ENCODE peak calls at places on chromosome 7, in eight cellular contexts. One of them, this sample, is unnamed.

GRCh38 chr7:45108863-45109262 is 2.6 kb downstream of the TBRG4 start:
- DNase-seq in pulmonary artery endothelial cell: no peak
- DNase-seq in NCI-H82: no peak
- DNase-seq in NCI-H2107: no peak
- DNase-seq in NCI-H1092 treated with DMSO at 0.1 percent for 48 hours: no peak
- DNase-seq in cardiac fibroblast: no peak
- DNase-seq in pancreas: no peak
- DNase-seq in KG1: no peak
- DNase-seq in this sample: no peak

GRCh38 chr7:31688347-31688746 is 1.3 kb downstream of the PPP1R17 start:
- DNase-seq in pancreas: no peak
- DNase-seq in NCI-H1092 treated with DMSO at 0.1 percent for 48 hours: no peak
- DNase-seq in NCI-H2107: no peak
- DNase-seq in cardiac fibroblast: no peak
- DNase-seq in NCI-H82: no peak
- DNase-seq in pulmonary artery endothelial cell: no peak
- DNase-seq in KG1: no peak
- DNase-seq in this sample: no peak

GRCh38 chr7:122588621-122589020 is 110.3 kb downstream of the RNF133 start:
- DNase-seq in NCI-H1092 treated with DMSO at 0.1 percent for 48 hours: no peak
- DNase-seq in cardiac fibroblast: no peak
- DNase-seq in pancreas: no peak
- DNase-seq in NCI-H82: no peak
- DNase-seq in pulmonary artery endothelial cell: no peak
- DNase-seq in NCI-H2107: no peak
- DNase-seq in KG1: no peak
- DNase-seq in this sample: no peak

GRCh38 chr7:127886248-127886647 is 145.0 kb downstream of the LRRC4 start:
- DNase-seq in pancreas: no peak
- DNase-seq in cardiac fibroblast: peak
- DNase-seq in NCI-H2107: no peak
- DNase-seq in NCI-H82: peak
- DNase-seq in NCI-H1092 treated with DMSO at 0.1 percent for 48 hours: no peak
- DNase-seq in KG1: no peak
- DNase-seq in pulmonary artery endothelial cell: no peak
- DNase-seq in this sample: no peak

GRCh38 chr7:3950249-3950648 is 649.2 kb downstream of the SDK1 start:
- DNase-seq in KG1: no peak
- DNase-seq in cardiac fibroblast: no peak
- DNase-seq in pancreas: no peak
- DNase-seq in pulmonary artery endothelial cell: no peak
- DNase-seq in NCI-H2107: no peak
- DNase-seq in NCI-H82: no peak
- DNase-seq in NCI-H1092 treated with DMSO at 0.1 percent for 48 hours: no peak
- DNase-seq in this sample: no peak

GRCh38 chr7:112140600-112140999 is 65.6 kb downstream of the DOCK4 start:
- DNase-seq in NCI-H1092 treated with DMSO at 0.1 percent for 48 hours: no peak
- DNase-seq in pulmonary artery endothelial cell: no peak
- DNase-seq in cardiac fibroblast: no peak
- DNase-seq in NCI-H82: peak
- DNase-seq in pancreas: no peak
- DNase-seq in KG1: no peak
- DNase-seq in NCI-H2107: no peak
- DNase-seq in this sample: no peak

GRCh38 chr7:30068117-30068516 is 39.9 kb downstream of the PLEKHA8 start:
- DNase-seq in pancreas: no peak
- DNase-seq in NCI-H2107: no peak
- DNase-seq in cardiac fibroblast: peak
- DNase-seq in pulmonary artery endothelial cell: no peak
- DNase-seq in NCI-H1092 treated with DMSO at 0.1 percent for 48 hours: no peak
- DNase-seq in KG1: no peak
- DNase-seq in NCI-H82: no peak
- DNase-seq in this sample: no peak

GRCh38 chr7:4650471-4651047 is 31.5 kb upstream of the FOXK1 start:
- DNase-seq in cardiac fibroblast: peak
- DNase-seq in NCI-H2107: no peak
- DNase-seq in pancreas: no peak
- DNase-seq in pulmonary artery endothelial cell: no peak
- DNase-seq in NCI-H1092 treated with DMSO at 0.1 percent for 48 hours: peak
- DNase-seq in NCI-H82: peak
- DNase-seq in KG1: no peak
- DNase-seq in this sample: peak

GRCh38 chr7:67692425-67692824 is 695.8 kb downstream of the TYW1 start:
- DNase-seq in NCI-H1092 treated with DMSO at 0.1 percent for 48 hours: peak
- DNase-seq in pancreas: peak
- DNase-seq in NCI-H82: no peak
- DNase-seq in pulmonary artery endothelial cell: no peak
- DNase-seq in NCI-H2107: no peak
- DNase-seq in KG1: no peak
- DNase-seq in cardiac fibroblast: peak
- DNase-seq in this sample: no peak

GRCh38 chr7:75663302-75663907 is 75.3 kb downstream of the HIP1 start:
- DNase-seq in pancreas: no peak
- DNase-seq in pulmonary artery endothelial cell: no peak
- DNase-seq in cardiac fibroblast: no peak
- DNase-seq in NCI-H2107: no peak
- DNase-seq in KG1: no peak
- DNase-seq in NCI-H1092 treated with DMSO at 0.1 percent for 48 hours: no peak
- DNase-seq in NCI-H82: no peak
- DNase-seq in this sample: no peak

GRCh38 chr7:104979167-104979841 is 34.7 kb upstream of the KMT2E start:
- DNase-seq in NCI-H2107: peak
- DNase-seq in NCI-H82: peak
- DNase-seq in KG1: no peak
- DNase-seq in pulmonary artery endothelial cell: no peak
- DNase-seq in NCI-H1092 treated with DMSO at 0.1 percent for 48 hours: no peak
- DNase-seq in cardiac fibroblast: peak
- DNase-seq in pancreas: no peak
- DNase-seq in this sample: peak

GRCh38 chr7:121385800-121386179 is 10.3 kb downstream of the FAM3C start:
- DNase-seq in pulmonary artery endothelial cell: peak
- DNase-seq in NCI-H2107: no peak
- DNase-seq in pancreas: no peak
- DNase-seq in NCI-H1092 treated with DMSO at 0.1 percent for 48 hours: no peak
- DNase-seq in KG1: no peak
- DNase-seq in NCI-H82: peak
- DNase-seq in cardiac fibroblast: peak
- DNase-seq in this sample: no peak

This sample was measured in C1 segment of cervical spinal cord.